ENCODE peak calls at places on chromosomes 6 and 20, in ten cellular contexts. E, B, K, Z, D, F, X, R, Q and A are unnamed samples.

GRCh38 chr6:106609699-106610098 is 19.6 kb downstream of the RTN4IP1 start:
- DNase-seq in E (no peak), D (no peak), Z (peak; percentile 33), F (no peak), Q (no peak), X (no peak), R (no peak), B (no peak), K (peak; percentile 7), A (no peak)

GRCh38 chr6:16386056-16386455 is 147.7 kb downstream of the GMPR start:
- DNase-seq in F (no peak), E (no peak), Q (no peak), Z (no peak), B (no peak), R (no peak), X (no peak), D (no peak), K (no peak), A (no peak)

GRCh38 chr6:104418125-104418524 is 441.6 kb downstream of the HACE1 start:
- DNase-seq in D (no peak), K (no peak), E (no peak), Q (no peak), F (no peak), X (no peak), R (no peak), B (no peak), Z (peak; percentile 10), A (no peak)

GRCh38 chr6:122405417-122405816 is 6.0 kb downstream of the HSF2 start:
- DNase-seq in F (no peak), X (no peak), Q (no peak), R (no peak), B (no peak), Z (no peak), D (no peak), E (no peak), K (peak; percentile 9), A (no peak)

GRCh38 chr20:574297-574942 is 30.8 kb upstream of the CSNK2A1 start:
- DNase-seq in X (no peak), E (no peak), Q (no peak), R (peak; percentile 76), K (no peak), D (no peak), Z (no peak), B (peak; percentile 56), F (no peak), A (no peak)

GRCh38 chr20:60057866-60058807 is 99.9 kb downstream of the CDH26 start:
- DNase-seq in D (no peak), K (no peak), X (peak; percentile 61), Z (peak; percentile 66), Q (no peak), E (no peak), R (peak; percentile 35), B (peak; percentile 86), F (no peak), A (peak; percentile 30)

GRCh38 chr6:37324131-37325033 is 29.4 kb upstream of the RNF8 start:
- DNase-seq in R (no peak), B (no peak), Q (no peak), F (peak; percentile 31), E (no peak), Z (peak; percentile 49), D (no peak), K (peak; percentile 81), X (peak; percentile 55), A (no peak)

GRCh38 chr20:48196486-48196885 is 411.2 kb upstream of the SULF2 start:
- DNase-seq in B (no peak), R (no peak), F (no peak), E (no peak), K (no peak), D (no peak), Q (no peak), X (no peak), Z (no peak), A (no peak)

GRCh38 chr6:169131356-169131755 is 122.3 kb downstream of the THBS2 start:
- DNase-seq in X (no peak), R (no peak), Z (no peak), Q (no peak), B (no peak), K (no peak), D (no peak), E (peak; percentile 30), F (no peak), A (peak; percentile 28)

GRCh38 chr6:87669051-87669450 is 33.0 kb downstream of the AKIRIN2 start:
- DNase-seq in E (no peak), Z (no peak), K (no peak), Q (no peak), F (no peak), X (no peak), D (no peak), B (no peak), R (no peak), A (no peak)

GRCh38 chr20:10636326-10636818 is 37.4 kb downstream of the JAG1 start:
- DNase-seq in Q (no peak), F (no peak), R (no peak), Z (no peak), D (no peak), B (no peak), K (no peak), X (no peak), E (no peak), A (no peak)

GRCh38 chr20:56956536-56956935 is 309.9 kb downstream of the BMP7 start:
- DNase-seq in D (no peak), K (no peak), B (no peak), Z (no peak), X (no peak), R (no peak), E (no peak), Q (no peak), F (no peak), A (no peak)

GRCh38 chr6:35300848-35301247 is 3.2 kb downstream of the DEF6 start:
- DNase-seq in E (no peak), Q (peak; percentile 51), B (no peak), D (no peak), X (no peak), K (no peak), Z (peak; percentile 79), R (no peak), F (no peak), A (no peak)

GRCh38 chr6:113570176-113570575 is 287.0 kb upstream of the MARCKS start:
- DNase-seq in Z (no peak), Q (no peak), X (no peak), D (no peak), K (no peak), E (no peak), R (no peak), B (no peak), F (peak; percentile 42), A (no peak)

GRCh38 chr20:36273414-36274247 is 32.5 kb upstream of the DLGAP4 start:
- DNase-seq in E (no peak), X (no peak), R (no peak), D (no peak), Z (no peak), B (peak; percentile 27), Q (peak; percentile 8), F (no peak), K (peak; percentile 48), A (no peak)

GRCh38 chr6:148203970-148204369 is 138.7 kb upstream of the SASH1 start:
- DNase-seq in Z (peak; percentile 84), D (no peak), K (no peak), B (no peak), X (peak; percentile 72), R (peak; percentile 21), E (no peak), F (no peak), Q (peak; percentile 25), A (no peak)

GRCh38 chr20:48175261-48175660 is 390.0 kb upstream of the SULF2 start:
- DNase-seq in K (no peak), F (no peak), D (no peak), Z (no peak), Q (no peak), B (no peak), E (no peak), X (no peak), R (no peak), A (no peak)

GRCh38 chr6:63805345-63805744 is 169.7 kb downstream of the PHF3 start:
- DNase-seq in E (no peak), K (no peak), Z (no peak), B (no peak), Q (no peak), F (no peak), X (no peak), R (no peak), D (no peak), A (no peak)

GRCh38 chr6:93721386-93722048 is 302.2 kb upstream of the EPHA7 start:
- DNase-seq in K (peak; percentile 39), B (no peak), X (no peak), R (no peak), Z (no peak), D (no peak), E (no peak), F (no peak), Q (no peak), A (no peak)

GRCh38 chr6:1485678-1486077 is 96.3 kb downstream of the FOXF2 start:
- DNase-seq in F (no peak), Z (no peak), B (no peak), D (no peak), X (no peak), Q (no peak), R (no peak), K (peak; percentile 88), E (no peak), A (no peak)

GRCh38 chr6:122845916-122846632 is 57.0 kb downstream of the SMPDL3A start:
- DNase-seq in F (no peak), Z (no peak), E (no peak), R (no peak), B (no peak), Q (no peak), X (no peak), K (no peak), D (no peak), A (no peak)

GRCh38 chr6:37502703-37503485 is 3.2 kb upstream of the CCDC167 start:
- DNase-seq in Z (peak; percentile 63), R (no peak), E (no peak), K (no peak), B (no peak), X (peak; percentile 73), Q (peak; percentile 68), F (no peak), D (no peak), A (no peak)

GRCh38 chr6:41489284-41489851 is 56.8 kb upstream of the FOXP4 start:
- DNase-seq in B (peak; percentile 56), D (no peak), Q (no peak), Z (no peak), R (no peak), K (no peak), X (no peak), F (no peak), E (no peak), A (no peak)

GRCh38 chr6:84615113-84615850 is 149.1 kb downstream of the TBX18 start:
- DNase-seq in B (no peak), K (no peak), E (no peak), Q (no peak), X (no peak), R (no peak), Z (no peak), D (no peak), F (no peak), A (no peak)

GRCh38 chr6:107578642-107579332 is 88.9 kb downstream of the SOBP start:
- DNase-seq in R (no peak), B (no peak), D (no peak), X (no peak), E (no peak), F (no peak), K (no peak), Z (no peak), Q (no peak), A (no peak)

GRCh38 chr20:60113771-60114170 is 155.5 kb downstream of the CDH26 start:
- DNase-seq in K (no peak), B (no peak), Q (no peak), R (no peak), D (no peak), Z (no peak), E (no peak), X (no peak), F (no peak), A (no peak)

GRCh38 chr6:125952764-125953501 is 3.6 kb upstream of the HINT3 start:
- DNase-seq in D (no peak), B (no peak), K (no peak), F (no peak), E (no peak), R (no peak), Q (no peak), X (no peak), Z (no peak), A (no peak)

GRCh38 chr6:37783831-37784584 is 35.5 kb upstream of the ZFAND3 start:
- DNase-seq in B (peak; percentile 68), X (no peak), R (no peak), K (no peak), E (no peak), D (peak; percentile 51), F (peak; percentile 42), Q (no peak), Z (no peak), A (no peak)